ENCODE peak calls at places on chromosomes 2 and 18, in five cellular contexts. One of them, this sample, is unnamed.
A peak's percentile ranks its signal among the peaks of the same experiment; 100 is the strongest.

GRCh38 chr2:168015274-168015953 is 232.0 kb downstream of the STK39 start:
- DNase-seq in HepG2: no peak
- DNase-seq in tibial nerve: no peak
- DNase-seq in prostate gland: no peak
- DNase-seq in heart left ventricle: no peak
- DNase-seq in this sample: no peak

GRCh38 chr2:26792720-26793119 is 6.9 kb downstream of the CENPA start:
- DNase-seq in HepG2: no peak
- DNase-seq in tibial nerve: no peak
- DNase-seq in prostate gland: no peak
- DNase-seq in heart left ventricle: no peak
- DNase-seq in this sample: no peak

GRCh38 chr2:10389596-10389995 is 58.5 kb downstream of the ODC1 start:
- DNase-seq in HepG2: no peak
- DNase-seq in tibial nerve: no peak
- DNase-seq in prostate gland: no peak
- DNase-seq in heart left ventricle: no peak
- DNase-seq in this sample: no peak

GRCh38 chr2:1910021-1910420 is 165.7 kb upstream of the PXDN start:
- DNase-seq in HepG2: no peak
- DNase-seq in tibial nerve: no peak
- DNase-seq in prostate gland: no peak
- DNase-seq in heart left ventricle: no peak
- DNase-seq in this sample: no peak

GRCh38 chr2:33670392-33670937 is 71.4 kb upstream of the FAM98A start:
- DNase-seq in HepG2: no peak
- DNase-seq in tibial nerve: no peak
- DNase-seq in prostate gland: no peak
- DNase-seq in heart left ventricle: no peak
- DNase-seq in this sample: no peak

GRCh38 chr2:44999540-44999939 is 9.7 kb downstream of the SIX2 start:
- DNase-seq in HepG2: no peak
- DNase-seq in tibial nerve: no peak
- DNase-seq in prostate gland: no peak
- DNase-seq in heart left ventricle: no peak
- DNase-seq in this sample: no peak

GRCh38 chr18:36811430-36811829 is 17.4 kb downstream of the TPGS2 start:
- DNase-seq in HepG2: no peak
- DNase-seq in tibial nerve: no peak
- DNase-seq in prostate gland: no peak
- DNase-seq in heart left ventricle: no peak
- DNase-seq in this sample: no peak

GRCh38 chr18:76374330-76375281 is 120.4 kb downstream of the ZNF516 start:
- DNase-seq in HepG2: no peak
- DNase-seq in tibial nerve: no peak
- DNase-seq in prostate gland: no peak
- DNase-seq in heart left ventricle: no peak
- DNase-seq in this sample: no peak

GRCh38 chr2:98487806-98488189 is 43.1 kb downstream of the INPP4A start:
- DNase-seq in HepG2: peak; percentile 66
- DNase-seq in tibial nerve: no peak
- DNase-seq in prostate gland: no peak
- DNase-seq in heart left ventricle: no peak
- DNase-seq in this sample: no peak

GRCh38 chr2:96530474-96531357 is 5.8 kb upstream of the ARID5A start:
- DNase-seq in HepG2: no peak
- DNase-seq in tibial nerve: no peak
- DNase-seq in prostate gland: no peak
- DNase-seq in heart left ventricle: no peak
- DNase-seq in this sample: peak; percentile 16

GRCh38 chr2:199851886-199852285 is 894 bp upstream of the FTCDNL1 start:
- DNase-seq in HepG2: no peak
- DNase-seq in tibial nerve: no peak
- DNase-seq in prostate gland: no peak
- DNase-seq in heart left ventricle: no peak
- DNase-seq in this sample: no peak

GRCh38 chr2:54606393-54606973 is 117.0 kb upstream of the EML6 start:
- DNase-seq in HepG2: no peak
- DNase-seq in tibial nerve: no peak
- DNase-seq in prostate gland: no peak
- DNase-seq in heart left ventricle: no peak
- DNase-seq in this sample: no peak

GRCh38 chr2:28779020-28779419 is 27.4 kb downstream of the PPP1CB start:
- DNase-seq in HepG2: no peak
- DNase-seq in tibial nerve: no peak
- DNase-seq in prostate gland: no peak
- DNase-seq in heart left ventricle: no peak
- DNase-seq in this sample: no peak

GRCh38 chr2:18831916-18832510 is 242.6 kb upstream of the NT5C1B start:
- DNase-seq in HepG2: no peak
- DNase-seq in tibial nerve: no peak
- DNase-seq in prostate gland: no peak
- DNase-seq in heart left ventricle: no peak
- DNase-seq in this sample: no peak

GRCh38 chr2:170396799-170397459 is 219.0 kb downstream of the MYO3B start:
- DNase-seq in HepG2: peak; percentile 43
- DNase-seq in tibial nerve: no peak
- DNase-seq in prostate gland: no peak
- DNase-seq in heart left ventricle: no peak
- DNase-seq in this sample: no peak

GRCh38 chr2:233444501-233444900 is 90.2 kb downstream of the DGKD start:
- DNase-seq in HepG2: no peak
- DNase-seq in tibial nerve: no peak
- DNase-seq in prostate gland: no peak
- DNase-seq in heart left ventricle: no peak
- DNase-seq in this sample: peak; percentile 18

GRCh38 chr2:25341753-25342371 is at the start of gene DNMT3A:
- DNase-seq in HepG2: no peak
- DNase-seq in tibial nerve: peak; percentile 44
- DNase-seq in prostate gland: peak; percentile 67
- DNase-seq in heart left ventricle: peak; percentile 89
- DNase-seq in this sample: peak; percentile 76

GRCh38 chr2:55620123-55620779 is 2.8 kb upstream of the PPP4R3B start:
- DNase-seq in HepG2: peak; percentile 63
- DNase-seq in tibial nerve: no peak
- DNase-seq in prostate gland: no peak
- DNase-seq in heart left ventricle: no peak
- DNase-seq in this sample: no peak

GRCh38 chr2:162506706-162507105 is 162.8 kb downstream of the GCA start:
- DNase-seq in HepG2: no peak
- DNase-seq in tibial nerve: no peak
- DNase-seq in prostate gland: no peak
- DNase-seq in heart left ventricle: no peak
- DNase-seq in this sample: no peak

GRCh38 chr2:44168684-44169154 is at the start of gene PPM1B:
- DNase-seq in HepG2: no peak
- DNase-seq in tibial nerve: no peak
- DNase-seq in prostate gland: peak; percentile 99
- DNase-seq in heart left ventricle: peak; percentile 100
- DNase-seq in this sample: peak; percentile 100

GRCh38 chr2:156320491-156320896 is 12.0 kb downstream of the NR4A2 start:
- DNase-seq in HepG2: no peak
- DNase-seq in tibial nerve: no peak
- DNase-seq in prostate gland: no peak
- DNase-seq in heart left ventricle: peak; percentile 66
- DNase-seq in this sample: peak; percentile 43

GRCh38 chr18:72235422-72235821 is 308.7 kb downstream of the CBLN2 start:
- DNase-seq in HepG2: no peak
- DNase-seq in tibial nerve: no peak
- DNase-seq in prostate gland: no peak
- DNase-seq in heart left ventricle: no peak
- DNase-seq in this sample: no peak

GRCh38 chr2:128594953-128595677 is 276.4 kb upstream of the HS6ST1 start:
- DNase-seq in HepG2: peak; percentile 77
- DNase-seq in tibial nerve: no peak
- DNase-seq in prostate gland: peak; percentile 44
- DNase-seq in heart left ventricle: no peak
- DNase-seq in this sample: peak; percentile 61

GRCh38 chr2:233084488-233084887 is 24.3 kb downstream of the INPP5D start:
- DNase-seq in HepG2: no peak
- DNase-seq in tibial nerve: no peak
- DNase-seq in prostate gland: peak; percentile 16
- DNase-seq in heart left ventricle: peak; percentile 74
- DNase-seq in this sample: peak; percentile 67

GRCh38 chr2:72027426-72028161 is 120.1 kb downstream of the CYP26B1 start:
- DNase-seq in HepG2: no peak
- DNase-seq in tibial nerve: no peak
- DNase-seq in prostate gland: no peak
- DNase-seq in heart left ventricle: no peak
- DNase-seq in this sample: peak; percentile 23

GRCh38 chr18:24976502-24976901 is 375.5 kb downstream of the ZNF521 start:
- DNase-seq in HepG2: no peak
- DNase-seq in tibial nerve: no peak
- DNase-seq in prostate gland: no peak
- DNase-seq in heart left ventricle: no peak
- DNase-seq in this sample: no peak

GRCh38 chr2:36805635-36806224 is 109.2 kb downstream of the VIT start:
- DNase-seq in HepG2: no peak
- DNase-seq in tibial nerve: no peak
- DNase-seq in prostate gland: no peak
- DNase-seq in heart left ventricle: no peak
- DNase-seq in this sample: no peak
- TF ChIP-seq POLR2A in HepG2: no peak
- TF ChIP-seq POLR2A in tibial nerve: no peak
- TF ChIP-seq POLR2A in prostate gland: no peak
- TF ChIP-seq POLR2A in heart left ventricle: no peak
- TF ChIP-seq POLR2A in this sample: no peak

GRCh38 chr2:29789884-29790485 is 131.4 kb downstream of the ALK start:
- DNase-seq in HepG2: no peak
- DNase-seq in tibial nerve: no peak
- DNase-seq in prostate gland: no peak
- DNase-seq in heart left ventricle: no peak
- DNase-seq in this sample: no peak
- TF ChIP-seq CTCF in HepG2: no peak
- TF ChIP-seq CTCF in tibial nerve: no peak
- TF ChIP-seq CTCF in prostate gland: no peak
- TF ChIP-seq CTCF in heart left ventricle: no peak
- TF ChIP-seq CTCF in this sample: no peak

DNA sequence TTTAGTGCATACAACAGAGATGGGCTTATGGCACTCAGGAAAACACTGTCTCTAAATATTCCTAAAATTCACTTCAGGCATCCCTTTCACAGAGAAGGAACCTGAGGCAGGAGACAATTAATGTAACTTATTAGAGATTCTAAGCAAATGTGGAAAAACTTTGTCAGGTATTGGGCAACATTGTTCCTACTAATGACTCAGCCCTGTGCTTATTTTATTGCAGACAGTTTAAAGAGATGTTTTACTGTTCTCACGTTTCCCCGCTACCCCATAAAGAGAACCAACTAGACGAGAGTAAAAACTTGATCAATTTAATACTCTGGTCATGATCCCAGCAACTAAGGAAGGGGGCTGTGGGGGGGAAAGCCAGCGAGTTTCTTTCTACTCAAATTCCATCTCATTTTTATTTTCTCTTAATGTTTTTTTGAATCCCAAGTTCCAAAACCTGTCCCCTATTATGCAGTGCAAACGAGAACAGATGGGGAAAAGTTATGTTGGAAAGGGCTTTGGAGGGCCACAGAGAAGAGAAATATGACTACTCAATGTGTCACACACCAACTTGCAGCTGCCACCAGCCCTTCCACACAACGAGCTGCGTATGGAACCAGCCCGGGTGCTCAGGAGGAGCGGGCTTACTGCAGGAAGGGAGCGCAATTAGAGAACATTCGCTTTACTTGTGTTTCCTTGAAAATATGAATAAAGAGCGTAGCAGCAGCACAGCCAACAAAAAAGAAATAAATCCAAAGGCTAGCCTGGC is 18.7 kb upstream of the ACVR1 start:
- DNase-seq in HepG2: no peak
- DNase-seq in tibial nerve: no peak
- DNase-seq in prostate gland: peak; percentile 13
- DNase-seq in heart left ventricle: no peak
- DNase-seq in this sample: no peak
- H3K4me3 ChIP-seq in HepG2: no peak overlapping the region
- H3K4me3 ChIP-seq in tibial nerve: no peak overlapping the region
- H3K4me3 ChIP-seq in prostate gland: no peak overlapping the region
- H3K4me3 ChIP-seq in heart left ventricle: no peak overlapping the region
- H3K4me3 ChIP-seq in this sample: no peak overlapping the region

GRCh38 chr2:31764169-31764568 is 183.4 kb upstream of the SRD5A2 start:
- DNase-seq in HepG2: no peak
- DNase-seq in tibial nerve: no peak
- DNase-seq in prostate gland: peak; percentile 68
- DNase-seq in heart left ventricle: no peak
- DNase-seq in this sample: no peak

GRCh38 chr2:31762085-31762484 is 181.3 kb upstream of the SRD5A2 start:
- DNase-seq in HepG2: no peak
- DNase-seq in tibial nerve: no peak
- DNase-seq in prostate gland: no peak
- DNase-seq in heart left ventricle: no peak
- DNase-seq in this sample: no peak

GRCh38 chr2:31770718-31771117 is 190.0 kb upstream of the SRD5A2 start:
- DNase-seq in HepG2: no peak
- DNase-seq in tibial nerve: no peak
- DNase-seq in prostate gland: no peak
- DNase-seq in heart left ventricle: no peak
- DNase-seq in this sample: no peak

DNA sequence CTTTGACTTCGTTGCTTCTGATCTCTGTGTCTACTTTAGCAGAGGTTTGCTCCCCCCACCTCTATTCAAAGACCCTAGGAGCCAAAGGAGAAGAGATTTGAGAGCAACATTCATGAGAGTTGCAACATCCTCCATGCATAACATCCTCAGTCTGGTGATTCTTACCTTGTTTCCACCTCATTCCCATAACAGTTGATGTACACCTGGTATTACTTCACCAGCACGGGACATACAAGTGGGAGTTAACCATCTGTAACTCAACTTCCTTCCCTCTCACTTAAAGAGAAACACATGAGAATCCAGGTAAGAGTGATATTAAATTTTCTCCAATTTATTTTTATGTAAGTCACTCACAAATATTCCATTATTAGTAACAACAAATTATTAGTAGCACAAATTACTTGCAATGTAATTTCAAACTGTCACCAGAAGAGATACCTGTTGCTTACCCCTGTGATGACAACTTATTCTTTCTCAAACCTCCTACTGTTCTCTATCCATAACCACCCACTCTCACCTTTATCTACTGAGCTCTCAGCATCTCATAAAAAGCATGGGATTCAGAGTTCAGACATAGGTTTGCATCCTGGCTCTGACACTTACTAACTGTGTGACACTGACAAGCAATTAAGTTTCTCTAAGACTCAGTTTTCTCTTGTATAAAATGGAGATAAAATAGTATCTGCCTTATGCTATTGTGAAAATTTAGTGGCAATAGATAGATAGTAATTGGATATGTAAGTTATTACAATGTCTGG is 184.5 kb upstream of the SRD5A2 start:
- DNase-seq in HepG2: no peak
- DNase-seq in tibial nerve: no peak
- DNase-seq in prostate gland: no peak
- DNase-seq in heart left ventricle: no peak
- DNase-seq in this sample: no peak
- TF ChIP-seq POLR2A in HepG2: no peak
- TF ChIP-seq POLR2A in tibial nerve: no peak
- TF ChIP-seq POLR2A in prostate gland: no peak
- TF ChIP-seq POLR2A in heart left ventricle: no peak
- TF ChIP-seq POLR2A in this sample: no peak